ENCODE peak calls at places on chromosomes 3 and 15, in ten cellular contexts. One of them, this sample, is unnamed.

GRCh38 chr15:100809587-100809986 is 70.0 kb upstream of the ALDH1A3 start:
- DNase-seq in ovary: no peak
- DNase-seq in esophagus muscularis mucosa: peak; percentile 53
- DNase-seq in GM12878: no peak
- DNase-seq in sigmoid colon: no peak
- DNase-seq in HepG2: no peak
- DNase-seq in stomach: no peak
- DNase-seq in SK-N-SH: no peak
- DNase-seq in tibial nerve: no peak
- DNase-seq in suprapubic skin: no peak
- DNase-seq in this sample: no peak

GRCh38 chr3:149332781-149333517 is 487 bp downstream of the TM4SF18 start:
- DNase-seq in ovary: no peak
- DNase-seq in esophagus muscularis mucosa: no peak
- DNase-seq in GM12878: no peak
- DNase-seq in sigmoid colon: no peak
- DNase-seq in HepG2: no peak
- DNase-seq in stomach: no peak
- DNase-seq in SK-N-SH: no peak
- DNase-seq in tibial nerve: no peak
- DNase-seq in suprapubic skin: no peak
- DNase-seq in this sample: no peak

GRCh38 chr3:113054552-113054951 is 63.8 kb downstream of the GTPBP8 start:
- DNase-seq in ovary: no peak
- DNase-seq in esophagus muscularis mucosa: no peak
- DNase-seq in GM12878: no peak
- DNase-seq in sigmoid colon: no peak
- DNase-seq in HepG2: no peak
- DNase-seq in stomach: no peak
- DNase-seq in SK-N-SH: no peak
- DNase-seq in tibial nerve: no peak
- DNase-seq in suprapubic skin: no peak
- DNase-seq in this sample: peak; percentile 30

GRCh38 chr3:33096103-33096868 is 660 bp downstream of the GLB1 start:
- DNase-seq in ovary: peak; percentile 31
- DNase-seq in esophagus muscularis mucosa: no peak
- DNase-seq in GM12878: no peak
- DNase-seq in sigmoid colon: no peak
- DNase-seq in HepG2: peak; percentile 17
- DNase-seq in stomach: peak; percentile 57
- DNase-seq in SK-N-SH: peak; percentile 67
- DNase-seq in tibial nerve: peak; percentile 18
- DNase-seq in suprapubic skin: no peak
- DNase-seq in this sample: peak; percentile 94

GRCh38 chr3:182364323-182364722 is 429.0 kb upstream of the ATP11B start:
- DNase-seq in ovary: no peak
- DNase-seq in esophagus muscularis mucosa: no peak
- DNase-seq in GM12878: no peak
- DNase-seq in sigmoid colon: no peak
- DNase-seq in HepG2: no peak
- DNase-seq in stomach: no peak
- DNase-seq in SK-N-SH: peak; percentile 9
- DNase-seq in tibial nerve: no peak
- DNase-seq in suprapubic skin: no peak
- DNase-seq in this sample: peak; percentile 31

GRCh38 chr3:4906107-4906621 is 73.1 kb upstream of the BHLHE40 start:
- DNase-seq in ovary: no peak
- DNase-seq in esophagus muscularis mucosa: no peak
- DNase-seq in GM12878: no peak
- DNase-seq in sigmoid colon: no peak
- DNase-seq in HepG2: no peak
- DNase-seq in stomach: no peak
- DNase-seq in SK-N-SH: peak; percentile 47
- DNase-seq in tibial nerve: no peak
- DNase-seq in suprapubic skin: no peak
- DNase-seq in this sample: no peak

GRCh38 chr15:47384316-47384715 is 333.0 kb upstream of the SEMA6D start:
- DNase-seq in ovary: peak; percentile 39
- DNase-seq in esophagus muscularis mucosa: no peak
- DNase-seq in GM12878: no peak
- DNase-seq in sigmoid colon: no peak
- DNase-seq in HepG2: no peak
- DNase-seq in stomach: no peak
- DNase-seq in SK-N-SH: no peak
- DNase-seq in tibial nerve: no peak
- DNase-seq in suprapubic skin: no peak
- DNase-seq in this sample: no peak

GRCh38 chr3:63974451-63974850 is 48.8 kb downstream of the PSMD6 start:
- DNase-seq in ovary: no peak
- DNase-seq in esophagus muscularis mucosa: no peak
- DNase-seq in GM12878: no peak
- DNase-seq in sigmoid colon: no peak
- DNase-seq in HepG2: no peak
- DNase-seq in stomach: no peak
- DNase-seq in SK-N-SH: no peak
- DNase-seq in tibial nerve: no peak
- DNase-seq in suprapubic skin: no peak
- DNase-seq in this sample: no peak

GRCh38 chr3:50351318-50351687 is 641 bp downstream of the CYB561D2 start:
- DNase-seq in ovary: no peak
- DNase-seq in esophagus muscularis mucosa: no peak
- DNase-seq in GM12878: no peak
- DNase-seq in sigmoid colon: no peak
- DNase-seq in HepG2: no peak
- DNase-seq in stomach: no peak
- DNase-seq in SK-N-SH: no peak
- DNase-seq in tibial nerve: no peak
- DNase-seq in suprapubic skin: no peak
- DNase-seq in this sample: no peak

GRCh38 chr3:50354186-50354764 is 3.6 kb downstream of the CYB561D2 start:
- DNase-seq in ovary: no peak
- DNase-seq in esophagus muscularis mucosa: no peak
- DNase-seq in GM12878: no peak
- DNase-seq in sigmoid colon: no peak
- DNase-seq in HepG2: no peak
- DNase-seq in stomach: no peak
- DNase-seq in SK-N-SH: no peak
- DNase-seq in tibial nerve: no peak
- DNase-seq in suprapubic skin: no peak
- DNase-seq in this sample: no peak

GRCh38 chr3:50350527-50351317 is at the start of the genes CYB561D2 and NPRL2:
- DNase-seq in ovary: peak; percentile 94
- DNase-seq in esophagus muscularis mucosa: peak; percentile 98
- DNase-seq in GM12878: peak; percentile 89
- DNase-seq in sigmoid colon: peak; percentile 98
- DNase-seq in HepG2: peak; percentile 90
- DNase-seq in stomach: peak; percentile 98
- DNase-seq in SK-N-SH: peak; percentile 97
- DNase-seq in tibial nerve: peak; percentile 87
- DNase-seq in suprapubic skin: peak; percentile 98
- DNase-seq in this sample: peak; percentile 100

GRCh38 chr3:50353231-50354004 is 2.8 kb downstream of the CYB561D2 start:
- DNase-seq in ovary: no peak
- DNase-seq in esophagus muscularis mucosa: no peak
- DNase-seq in GM12878: no peak
- DNase-seq in sigmoid colon: no peak
- DNase-seq in HepG2: no peak
- DNase-seq in stomach: no peak
- DNase-seq in SK-N-SH: no peak
- DNase-seq in tibial nerve: no peak
- DNase-seq in suprapubic skin: no peak
- DNase-seq in this sample: no peak

DNA sequence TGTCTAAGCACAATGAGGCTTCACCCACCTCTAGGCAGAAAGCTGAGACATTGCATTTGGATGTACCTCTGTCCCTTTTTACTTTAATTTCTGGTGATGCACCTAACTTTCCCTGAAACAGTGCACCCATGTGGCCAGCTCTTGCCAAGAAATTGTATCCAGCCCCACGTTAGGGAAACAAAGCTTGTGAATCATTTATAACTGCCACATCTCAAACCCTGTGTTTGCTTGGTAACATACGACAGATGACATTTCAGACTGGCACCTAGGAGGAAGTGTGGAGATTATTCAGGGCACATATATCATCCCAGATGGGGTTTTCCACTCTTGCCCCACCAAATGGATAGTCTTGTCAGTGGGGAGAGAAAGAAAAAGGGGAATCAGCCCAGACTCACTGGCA is 2.1 kb downstream of the CYB561D2 start:
- DNase-seq in ovary: no peak
- DNase-seq in esophagus muscularis mucosa: no peak
- DNase-seq in GM12878: no peak
- DNase-seq in sigmoid colon: no peak
- DNase-seq in HepG2: no peak
- DNase-seq in stomach: no peak
- DNase-seq in SK-N-SH: no peak
- DNase-seq in tibial nerve: no peak
- DNase-seq in suprapubic skin: no peak
- DNase-seq in this sample: no peak
- H3K36me3 ChIP-seq in ovary: no peaks in the 10 kb centered on the region
- H3K36me3 ChIP-seq in esophagus muscularis mucosa: peaks cover 66% of the 10 kb centered on the region
- H3K36me3 ChIP-seq in GM12878: peaks cover 30% of the 10 kb centered on the region
- H3K36me3 ChIP-seq in sigmoid colon: peaks cover 60% of the 10 kb centered on the region
- H3K36me3 ChIP-seq in HepG2: peaks cover 41% of the 10 kb centered on the region
- H3K36me3 ChIP-seq in stomach: peaks cover 59% of the 10 kb centered on the region
- H3K36me3 ChIP-seq in SK-N-SH: peaks cover 56% of the 10 kb centered on the region
- H3K36me3 ChIP-seq in tibial nerve: peaks cover 12% of the 10 kb centered on the region
- H3K36me3 ChIP-seq in suprapubic skin: peaks cover 48% of the 10 kb centered on the region
- H3K36me3 ChIP-seq in this sample: peaks cover 21% of the 10 kb centered on the region

GRCh38 chr3:159978353-159978752 is 10.3 kb upstream of the IL12A start:
- DNase-seq in ovary: no peak
- DNase-seq in esophagus muscularis mucosa: no peak
- DNase-seq in GM12878: no peak
- DNase-seq in sigmoid colon: no peak
- DNase-seq in HepG2: peak; percentile 80
- DNase-seq in stomach: no peak
- DNase-seq in SK-N-SH: peak; percentile 13
- DNase-seq in tibial nerve: no peak
- DNase-seq in suprapubic skin: no peak
- DNase-seq in this sample: no peak

GRCh38 chr3:159982442-159982841 is 6.2 kb upstream of the IL12A start:
- DNase-seq in ovary: no peak
- DNase-seq in esophagus muscularis mucosa: peak; percentile 84
- DNase-seq in GM12878: no peak
- DNase-seq in sigmoid colon: no peak
- DNase-seq in HepG2: no peak
- DNase-seq in stomach: no peak
- DNase-seq in SK-N-SH: no peak
- DNase-seq in tibial nerve: no peak
- DNase-seq in suprapubic skin: no peak
- DNase-seq in this sample: no peak

GRCh38 chr3:159971311-159971710 is 17.3 kb upstream of the IL12A start:
- DNase-seq in ovary: no peak
- DNase-seq in esophagus muscularis mucosa: peak; percentile 66
- DNase-seq in GM12878: no peak
- DNase-seq in sigmoid colon: no peak
- DNase-seq in HepG2: no peak
- DNase-seq in stomach: no peak
- DNase-seq in SK-N-SH: no peak
- DNase-seq in tibial nerve: no peak
- DNase-seq in suprapubic skin: no peak
- DNase-seq in this sample: no peak

GRCh38 chr3:159978918-159979703 is 9.5 kb upstream of the IL12A start:
- DNase-seq in ovary: no peak
- DNase-seq in esophagus muscularis mucosa: no peak
- DNase-seq in GM12878: no peak
- DNase-seq in sigmoid colon: no peak
- DNase-seq in HepG2: no peak
- DNase-seq in stomach: no peak
- DNase-seq in SK-N-SH: no peak
- DNase-seq in tibial nerve: no peak
- DNase-seq in suprapubic skin: no peak
- DNase-seq in this sample: no peak

DNA sequence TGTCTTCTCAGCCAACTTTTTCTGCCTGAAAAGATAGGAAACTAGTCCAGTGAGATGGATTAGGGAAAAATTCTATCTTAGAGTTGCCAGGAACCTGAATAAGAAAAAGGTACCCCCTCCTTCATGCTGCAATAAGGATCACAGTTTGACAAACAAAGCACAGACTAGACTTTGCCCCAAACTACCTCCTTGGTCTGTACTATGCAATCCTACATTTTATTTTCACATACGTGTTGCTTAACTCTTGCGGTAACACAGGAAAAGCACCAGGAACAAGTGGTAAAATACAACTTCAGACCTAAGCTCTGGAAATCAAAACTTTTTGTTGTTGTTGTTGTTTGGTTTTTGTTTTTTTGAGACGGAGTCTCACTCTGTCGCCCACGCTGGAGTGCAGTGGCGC is 11.3 kb upstream of the IL12A start:
- DNase-seq in ovary: no peak
- DNase-seq in esophagus muscularis mucosa: peak; percentile 34
- DNase-seq in GM12878: no peak
- DNase-seq in sigmoid colon: no peak
- DNase-seq in HepG2: peak; percentile 15
- DNase-seq in stomach: no peak
- DNase-seq in SK-N-SH: no peak
- DNase-seq in tibial nerve: no peak
- DNase-seq in suprapubic skin: no peak
- DNase-seq in this sample: no peak
- H3K27ac ChIP-seq in ovary: no peak overlapping the region
- H3K27ac ChIP-seq in esophagus muscularis mucosa: no peak overlapping the region
- H3K27ac ChIP-seq in GM12878: no peak overlapping the region
- H3K27ac ChIP-seq in sigmoid colon: peak overlapping the region; percentile 59
- H3K27ac ChIP-seq in HepG2: no peak overlapping the region
- H3K27ac ChIP-seq in stomach: no peak overlapping the region
- H3K27ac ChIP-seq in SK-N-SH: no peak overlapping the region
- H3K27ac ChIP-seq in tibial nerve: no peak overlapping the region
- H3K27ac ChIP-seq in suprapubic skin: no peak overlapping the region
- H3K27ac ChIP-seq in this sample: no peak overlapping the region

GRCh38 chr3:11521167-11521566 is 122.5 kb downstream of the VGLL4 start:
- DNase-seq in ovary: no peak
- DNase-seq in esophagus muscularis mucosa: no peak
- DNase-seq in GM12878: no peak
- DNase-seq in sigmoid colon: peak; percentile 55
- DNase-seq in HepG2: no peak
- DNase-seq in stomach: no peak
- DNase-seq in SK-N-SH: no peak
- DNase-seq in tibial nerve: no peak
- DNase-seq in suprapubic skin: no peak
- DNase-seq in this sample: no peak

GRCh38 chr3:11522953-11523792 is 120.5 kb downstream of the VGLL4 start:
- DNase-seq in ovary: no peak
- DNase-seq in esophagus muscularis mucosa: no peak
- DNase-seq in GM12878: no peak
- DNase-seq in sigmoid colon: peak; percentile 54
- DNase-seq in HepG2: no peak
- DNase-seq in stomach: no peak
- DNase-seq in SK-N-SH: no peak
- DNase-seq in tibial nerve: no peak
- DNase-seq in suprapubic skin: no peak
- DNase-seq in this sample: no peak

GRCh38 chr3:11529281-11529680 is 114.4 kb downstream of the VGLL4 start:
- DNase-seq in ovary: no peak
- DNase-seq in esophagus muscularis mucosa: no peak
- DNase-seq in GM12878: no peak
- DNase-seq in sigmoid colon: no peak
- DNase-seq in HepG2: no peak
- DNase-seq in stomach: no peak
- DNase-seq in SK-N-SH: no peak
- DNase-seq in tibial nerve: no peak
- DNase-seq in suprapubic skin: no peak
- DNase-seq in this sample: no peak

GRCh38 chr3:11522398-11522715 is 121.4 kb downstream of the VGLL4 start:
- DNase-seq in ovary: no peak
- DNase-seq in esophagus muscularis mucosa: no peak
- DNase-seq in GM12878: no peak
- DNase-seq in sigmoid colon: peak; percentile 33
- DNase-seq in HepG2: no peak
- DNase-seq in stomach: no peak
- DNase-seq in SK-N-SH: no peak
- DNase-seq in tibial nerve: no peak
- DNase-seq in suprapubic skin: no peak
- DNase-seq in this sample: no peak

DNA sequence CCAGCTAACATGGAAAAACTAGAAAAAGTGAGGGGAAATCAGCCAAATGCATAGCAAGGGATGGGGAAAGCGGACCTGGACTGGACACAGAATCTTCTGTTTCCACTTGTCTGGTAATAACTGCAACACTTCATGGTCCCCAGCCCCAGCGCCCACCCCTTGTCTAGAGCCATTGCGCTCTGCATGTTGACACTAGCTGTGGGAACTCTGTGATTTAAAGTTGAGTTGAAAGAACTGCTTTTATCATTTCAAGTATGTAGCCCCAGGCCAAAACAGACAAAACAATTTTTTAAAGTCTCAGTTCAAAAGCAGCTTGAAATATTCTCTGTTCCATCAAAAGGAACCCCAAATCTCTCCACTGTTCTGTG is 119.9 kb downstream of the VGLL4 start:
- DNase-seq in ovary: peak; percentile 49
- DNase-seq in esophagus muscularis mucosa: no peak
- DNase-seq in GM12878: no peak
- DNase-seq in sigmoid colon: peak; percentile 78
- DNase-seq in HepG2: no peak
- DNase-seq in stomach: no peak
- DNase-seq in SK-N-SH: no peak
- DNase-seq in tibial nerve: no peak
- DNase-seq in suprapubic skin: no peak
- DNase-seq in this sample: no peak
- TF ChIP-seq EP300 in ovary: no peak
- TF ChIP-seq EP300 in esophagus muscularis mucosa: no peak
- TF ChIP-seq EP300 in GM12878: no peak
- TF ChIP-seq EP300 in sigmoid colon: no peak
- TF ChIP-seq EP300 in HepG2: no peak
- TF ChIP-seq EP300 in stomach: no peak
- TF ChIP-seq EP300 in SK-N-SH: no peak
- TF ChIP-seq EP300 in tibial nerve: no peak
- TF ChIP-seq EP300 in suprapubic skin: no peak
- TF ChIP-seq EP300 in this sample: no peak

GRCh38 chr15:28164876-28165275 is 65.8 kb upstream of the OCA2 start:
- DNase-seq in ovary: no peak
- DNase-seq in esophagus muscularis mucosa: no peak
- DNase-seq in GM12878: no peak
- DNase-seq in sigmoid colon: no peak
- DNase-seq in HepG2: no peak
- DNase-seq in stomach: no peak
- DNase-seq in SK-N-SH: peak; percentile 64
- DNase-seq in tibial nerve: no peak
- DNase-seq in suprapubic skin: no peak
- DNase-seq in this sample: no peak

GRCh38 chr15:28167042-28167441 is 67.9 kb upstream of the OCA2 start:
- DNase-seq in ovary: no peak
- DNase-seq in esophagus muscularis mucosa: no peak
- DNase-seq in GM12878: no peak
- DNase-seq in sigmoid colon: no peak
- DNase-seq in HepG2: no peak
- DNase-seq in stomach: no peak
- DNase-seq in SK-N-SH: no peak
- DNase-seq in tibial nerve: no peak
- DNase-seq in suprapubic skin: no peak
- DNase-seq in this sample: no peak

GRCh38 chr15:28169361-28169760 is 70.2 kb upstream of the OCA2 start:
- DNase-seq in ovary: no peak
- DNase-seq in esophagus muscularis mucosa: no peak
- DNase-seq in GM12878: no peak
- DNase-seq in sigmoid colon: no peak
- DNase-seq in HepG2: no peak
- DNase-seq in stomach: no peak
- DNase-seq in SK-N-SH: no peak
- DNase-seq in tibial nerve: no peak
- DNase-seq in suprapubic skin: no peak
- DNase-seq in this sample: no peak

GRCh38 chr15:28165791-28166190 is 66.7 kb upstream of the OCA2 start:
- DNase-seq in ovary: no peak
- DNase-seq in esophagus muscularis mucosa: no peak
- DNase-seq in GM12878: no peak
- DNase-seq in sigmoid colon: no peak
- DNase-seq in HepG2: no peak
- DNase-seq in stomach: no peak
- DNase-seq in SK-N-SH: no peak
- DNase-seq in tibial nerve: no peak
- DNase-seq in suprapubic skin: no peak
- DNase-seq in this sample: no peak
- H3K36me3 ChIP-seq in ovary: no peaks in the 10 kb centered on the region
- H3K36me3 ChIP-seq in esophagus muscularis mucosa: peaks cover 97% of the 10 kb centered on the region
- H3K36me3 ChIP-seq in GM12878: peaks cover 34% of the 10 kb centered on the region
- H3K36me3 ChIP-seq in sigmoid colon: peaks cover 96% of the 10 kb centered on the region
- H3K36me3 ChIP-seq in HepG2: peaks cover 71% of the 10 kb centered on the region
- H3K36me3 ChIP-seq in stomach: peaks cover 92% of the 10 kb centered on the region
- H3K36me3 ChIP-seq in SK-N-SH: peaks cover 72% of the 10 kb centered on the region
- H3K36me3 ChIP-seq in tibial nerve: peaks cover 9% of the 10 kb centered on the region
- H3K36me3 ChIP-seq in suprapubic skin: peaks cover 77% of the 10 kb centered on the region
- H3K36me3 ChIP-seq in this sample: peaks cover 82% of the 10 kb centered on the region

This sample was measured in upper lobe of left lung.